ENCODE peak calls at places on chromosomes 5 and 9, in ten cellular contexts. One of them, this sample, is unnamed.

GRCh38 chr5:131528682-131529081 is 106.3 kb downstream of the RAPGEF6 start:
- DNase-seq in A549: no peak
- DNase-seq in GM12865: peak
- DNase-seq in left lung: no peak
- DNase-seq in CD8-positive, alpha-beta T cell: no peak
- DNase-seq in lung: no peak
- DNase-seq in heart right ventricle: no peak
- DNase-seq in HL-60: no peak
- DNase-seq in mammary epithelial cell: no peak
- DNase-seq in pancreas: no peak
- DNase-seq in this sample: no peak

GRCh38 chr5:83899351-83899970 is 178.8 kb upstream of the HAPLN1 start:
- DNase-seq in A549: no peak
- DNase-seq in GM12865: no peak
- DNase-seq in left lung: no peak
- DNase-seq in CD8-positive, alpha-beta T cell: no peak
- DNase-seq in lung: no peak
- DNase-seq in heart right ventricle: no peak
- DNase-seq in HL-60: no peak
- DNase-seq in mammary epithelial cell: no peak
- DNase-seq in pancreas: no peak
- DNase-seq in this sample: no peak

GRCh38 chr5:39432687-39433086 is 7.9 kb upstream of the DAB2 start:
- DNase-seq in A549: no peak
- DNase-seq in GM12865: no peak
- DNase-seq in left lung: no peak
- DNase-seq in CD8-positive, alpha-beta T cell: no peak
- DNase-seq in lung: no peak
- DNase-seq in heart right ventricle: no peak
- DNase-seq in HL-60: no peak
- DNase-seq in mammary epithelial cell: no peak
- DNase-seq in pancreas: no peak
- DNase-seq in this sample: no peak

GRCh38 chr9:3740690-3741419 is 215.1 kb upstream of the RFX3 start:
- DNase-seq in A549: no peak
- DNase-seq in GM12865: no peak
- DNase-seq in left lung: no peak
- DNase-seq in CD8-positive, alpha-beta T cell: no peak
- DNase-seq in lung: no peak
- DNase-seq in heart right ventricle: no peak
- DNase-seq in HL-60: no peak
- DNase-seq in mammary epithelial cell: peak
- DNase-seq in pancreas: no peak
- DNase-seq in this sample: no peak

GRCh38 chr5:14659821-14660607 is 4.5 kb upstream of the OTULIN start:
- DNase-seq in A549: no peak
- DNase-seq in GM12865: no peak
- DNase-seq in left lung: no peak
- DNase-seq in CD8-positive, alpha-beta T cell: no peak
- DNase-seq in lung: no peak
- DNase-seq in heart right ventricle: no peak
- DNase-seq in HL-60: no peak
- DNase-seq in mammary epithelial cell: peak
- DNase-seq in pancreas: no peak
- DNase-seq in this sample: peak

GRCh38 chr9:130835441-130836298 is 616 bp downstream of the ABL1 start:
- DNase-seq in A549: peak
- DNase-seq in GM12865: peak
- DNase-seq in left lung: peak
- DNase-seq in CD8-positive, alpha-beta T cell: no peak
- DNase-seq in lung: no peak
- DNase-seq in heart right ventricle: peak
- DNase-seq in HL-60: no peak
- DNase-seq in mammary epithelial cell: peak
- DNase-seq in pancreas: peak
- DNase-seq in this sample: no peak

GRCh38 chr5:112960861-112961504 is 15.6 kb upstream of the DCP2 start:
- DNase-seq in A549: no peak
- DNase-seq in GM12865: no peak
- DNase-seq in left lung: no peak
- DNase-seq in CD8-positive, alpha-beta T cell: no peak
- DNase-seq in lung: no peak
- DNase-seq in heart right ventricle: no peak
- DNase-seq in HL-60: no peak
- DNase-seq in mammary epithelial cell: no peak
- DNase-seq in pancreas: no peak
- DNase-seq in this sample: no peak

GRCh38 chr5:142726188-142726731 is 40.4 kb upstream of the FGF1 start:
- DNase-seq in A549: no peak
- DNase-seq in GM12865: peak
- DNase-seq in left lung: no peak
- DNase-seq in CD8-positive, alpha-beta T cell: no peak
- DNase-seq in lung: no peak
- DNase-seq in heart right ventricle: no peak
- DNase-seq in HL-60: peak
- DNase-seq in mammary epithelial cell: peak
- DNase-seq in pancreas: no peak
- DNase-seq in this sample: peak

DNA sequence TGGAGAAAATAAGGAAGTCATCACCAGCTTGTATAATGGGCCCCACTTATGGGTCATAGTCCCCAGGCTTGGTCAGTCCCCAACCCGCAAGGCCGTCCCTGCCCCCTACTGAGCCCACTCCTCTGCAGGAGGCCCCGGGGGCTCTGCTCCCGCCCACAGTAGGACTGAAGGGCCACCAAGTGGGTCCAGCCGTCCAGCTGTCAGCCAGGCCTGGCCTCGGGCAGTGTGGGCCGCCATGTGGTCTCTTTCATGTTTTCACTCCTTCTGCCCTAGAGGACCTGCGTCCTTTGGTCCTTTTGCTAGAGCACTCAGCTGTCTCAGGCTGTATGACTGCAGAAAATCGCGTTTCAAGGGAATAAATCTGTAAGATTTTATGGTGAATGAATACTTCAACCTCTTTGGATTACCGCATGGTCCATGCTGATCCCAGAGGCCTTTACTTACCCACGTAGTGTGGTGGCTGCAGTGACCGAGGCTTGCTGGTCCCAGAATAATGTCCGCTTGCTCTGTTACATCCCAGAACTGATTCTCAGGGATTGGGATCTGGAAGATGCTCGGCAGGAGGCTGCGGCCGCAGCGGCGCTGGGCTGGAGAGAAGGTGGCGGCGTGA is 105.8 kb upstream of the FAM120A start:
- DNase-seq in A549: no peak
- DNase-seq in GM12865: no peak
- DNase-seq in left lung: no peak
- DNase-seq in CD8-positive, alpha-beta T cell: no peak
- DNase-seq in lung: no peak
- DNase-seq in heart right ventricle: no peak
- DNase-seq in HL-60: no peak
- DNase-seq in mammary epithelial cell: no peak
- DNase-seq in pancreas: no peak
- DNase-seq in this sample: no peak
- H3K4me3 ChIP-seq in A549: no peak
- H3K4me3 ChIP-seq in GM12865: no peak
- H3K4me3 ChIP-seq in left lung: peak
- H3K4me3 ChIP-seq in CD8-positive, alpha-beta T cell: peak
- H3K4me3 ChIP-seq in lung: peak
- H3K4me3 ChIP-seq in heart right ventricle: peak
- H3K4me3 ChIP-seq in HL-60: no peak
- H3K4me3 ChIP-seq in mammary epithelial cell: no peak
- H3K4me3 ChIP-seq in pancreas: no peak
- H3K4me3 ChIP-seq in this sample: no peak

DNA sequence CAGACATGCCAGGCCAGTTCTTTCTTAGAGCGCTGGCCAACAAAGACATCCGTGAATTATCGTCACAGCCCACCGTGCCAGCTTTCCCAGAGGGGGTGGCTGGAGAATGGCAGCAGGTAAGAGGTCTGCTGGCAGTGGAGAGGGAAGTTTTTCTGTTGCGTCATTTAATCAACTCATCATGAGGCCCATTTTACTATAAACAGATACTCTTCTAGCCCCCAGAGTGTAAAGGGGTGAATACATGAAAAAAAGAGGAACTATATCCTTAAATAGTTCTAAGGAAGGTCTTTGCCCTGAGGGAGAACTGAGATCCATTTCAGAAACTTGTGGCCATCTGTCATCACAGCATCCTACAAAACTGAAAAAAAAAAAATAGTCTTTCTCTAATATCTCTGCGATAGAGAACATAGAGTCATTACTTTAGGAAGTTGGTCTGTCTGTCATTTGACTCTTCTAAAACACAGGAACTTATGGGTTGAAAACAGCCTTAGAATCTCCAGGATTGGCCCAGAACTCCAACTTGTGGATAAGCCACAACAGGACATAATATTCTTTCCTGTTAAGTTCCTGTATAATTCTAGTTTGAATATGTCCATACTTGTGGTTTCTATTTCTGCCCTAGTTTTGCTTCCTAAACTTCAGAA is 238.6 kb upstream of the PIK3R1 start:
- DNase-seq in A549: no peak
- DNase-seq in GM12865: no peak
- DNase-seq in left lung: no peak
- DNase-seq in CD8-positive, alpha-beta T cell: no peak
- DNase-seq in lung: no peak
- DNase-seq in heart right ventricle: no peak
- DNase-seq in HL-60: no peak
- DNase-seq in mammary epithelial cell: no peak
- DNase-seq in pancreas: no peak
- DNase-seq in this sample: no peak
- TF ChIP-seq CTCF in A549: no peak
- TF ChIP-seq CTCF in GM12865: no peak
- TF ChIP-seq CTCF in left lung: no peak
- TF ChIP-seq CTCF in CD8-positive, alpha-beta T cell: no peak
- TF ChIP-seq CTCF in lung: no peak
- TF ChIP-seq CTCF in heart right ventricle: no peak
- TF ChIP-seq CTCF in HL-60: no peak
- TF ChIP-seq CTCF in mammary epithelial cell: no peak
- TF ChIP-seq CTCF in pancreas: no peak
- TF ChIP-seq CTCF in this sample: no peak

GRCh38 chr9:136488247-136489214 is 5.7 kb upstream of the SEC16A start:
- DNase-seq in A549: peak
- DNase-seq in GM12865: peak
- DNase-seq in left lung: peak
- DNase-seq in CD8-positive, alpha-beta T cell: peak
- DNase-seq in lung: peak
- DNase-seq in heart right ventricle: peak
- DNase-seq in HL-60: no peak
- DNase-seq in mammary epithelial cell: peak
- DNase-seq in pancreas: peak
- DNase-seq in this sample: no peak

GRCh38 chr9:136487672-136488071 is 4.8 kb upstream of the SEC16A start:
- DNase-seq in A549: no peak
- DNase-seq in GM12865: no peak
- DNase-seq in left lung: peak
- DNase-seq in CD8-positive, alpha-beta T cell: no peak
- DNase-seq in lung: no peak
- DNase-seq in heart right ventricle: no peak
- DNase-seq in HL-60: no peak
- DNase-seq in mammary epithelial cell: no peak
- DNase-seq in pancreas: no peak
- DNase-seq in this sample: no peak

GRCh38 chr9:136485651-136486050 is 2.8 kb upstream of the SEC16A start:
- DNase-seq in A549: no peak
- DNase-seq in GM12865: no peak
- DNase-seq in left lung: peak
- DNase-seq in CD8-positive, alpha-beta T cell: no peak
- DNase-seq in lung: no peak
- DNase-seq in heart right ventricle: no peak
- DNase-seq in HL-60: no peak
- DNase-seq in mammary epithelial cell: no peak
- DNase-seq in pancreas: no peak
- DNase-seq in this sample: no peak

GRCh38 chr9:136486131-136486530 is 3.3 kb upstream of the SEC16A start:
- DNase-seq in A549: no peak
- DNase-seq in GM12865: no peak
- DNase-seq in left lung: peak
- DNase-seq in CD8-positive, alpha-beta T cell: no peak
- DNase-seq in lung: no peak
- DNase-seq in heart right ventricle: no peak
- DNase-seq in HL-60: no peak
- DNase-seq in mammary epithelial cell: no peak
- DNase-seq in pancreas: no peak
- DNase-seq in this sample: no peak

DNA sequence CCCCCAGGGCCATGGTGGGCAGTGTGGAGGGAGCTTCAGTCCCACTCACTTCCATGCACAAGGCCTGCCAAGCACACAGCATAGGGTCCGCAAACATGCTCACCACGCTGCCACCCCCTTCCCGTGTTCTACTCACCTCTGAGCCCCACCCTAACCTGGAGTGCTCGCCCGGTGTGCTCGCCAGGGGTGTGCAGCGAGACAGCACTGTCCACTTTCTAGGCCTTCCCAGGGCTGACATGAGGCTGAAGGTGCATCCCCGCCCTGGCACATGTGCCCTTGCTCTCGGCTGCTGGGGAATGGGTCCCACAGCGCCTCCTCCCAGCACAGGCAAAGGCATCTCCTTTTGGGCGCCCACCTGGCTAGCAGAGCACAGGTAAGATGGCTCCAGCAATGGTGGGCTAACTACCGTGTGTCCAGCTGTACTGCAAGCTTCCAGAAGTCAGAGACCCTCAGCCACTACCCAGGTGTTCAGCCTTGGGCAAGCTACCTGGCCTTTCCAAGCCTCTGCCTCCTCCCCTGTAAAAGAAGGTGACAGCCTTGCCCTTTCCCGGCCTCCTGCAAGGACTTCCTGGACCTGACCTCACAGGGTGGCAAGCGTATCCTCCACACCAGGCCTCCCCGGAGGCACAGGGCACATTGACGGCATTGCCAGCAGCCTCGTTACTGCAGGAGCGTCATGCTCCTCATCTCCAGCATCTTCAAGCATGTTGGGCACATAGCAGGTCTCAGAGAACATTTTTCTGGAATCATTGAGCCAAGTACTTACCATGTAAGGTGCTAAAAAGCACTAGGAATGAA is 4.2 kb upstream of the SEC16A start:
- DNase-seq in A549: no peak
- DNase-seq in GM12865: no peak
- DNase-seq in left lung: peak
- DNase-seq in CD8-positive, alpha-beta T cell: no peak
- DNase-seq in lung: no peak
- DNase-seq in heart right ventricle: no peak
- DNase-seq in HL-60: no peak
- DNase-seq in mammary epithelial cell: no peak
- DNase-seq in pancreas: no peak
- DNase-seq in this sample: no peak
- H3K4me3 ChIP-seq in A549: no peak
- H3K4me3 ChIP-seq in GM12865: no peak
- H3K4me3 ChIP-seq in left lung: no peak
- H3K4me3 ChIP-seq in CD8-positive, alpha-beta T cell: no peak
- H3K4me3 ChIP-seq in lung: no peak
- H3K4me3 ChIP-seq in heart right ventricle: no peak
- H3K4me3 ChIP-seq in HL-60: no peak
- H3K4me3 ChIP-seq in mammary epithelial cell: no peak
- H3K4me3 ChIP-seq in pancreas: no peak
- H3K4me3 ChIP-seq in this sample: no peak

GRCh38 chr5:177303925-177304391 is 359 bp downstream of the PRELID1 start:
- DNase-seq in A549: no peak
- DNase-seq in GM12865: peak
- DNase-seq in left lung: no peak
- DNase-seq in CD8-positive, alpha-beta T cell: no peak
- DNase-seq in lung: no peak
- DNase-seq in heart right ventricle: no peak
- DNase-seq in HL-60: no peak
- DNase-seq in mammary epithelial cell: no peak
- DNase-seq in pancreas: no peak
- DNase-seq in this sample: no peak

GRCh38 chr5:177301503-177302165 is 1.9 kb downstream of the RAB24 start:
- DNase-seq in A549: no peak
- DNase-seq in GM12865: peak
- DNase-seq in left lung: no peak
- DNase-seq in CD8-positive, alpha-beta T cell: no peak
- DNase-seq in lung: peak
- DNase-seq in heart right ventricle: no peak
- DNase-seq in HL-60: no peak
- DNase-seq in mammary epithelial cell: peak
- DNase-seq in pancreas: peak
- DNase-seq in this sample: no peak

GRCh38 chr5:177303121-177303924 is at the start of the genes PRELID1 and RAB24:
- DNase-seq in A549: peak
- DNase-seq in GM12865: peak
- DNase-seq in left lung: peak
- DNase-seq in CD8-positive, alpha-beta T cell: peak
- DNase-seq in lung: peak
- DNase-seq in heart right ventricle: peak
- DNase-seq in HL-60: peak
- DNase-seq in mammary epithelial cell: peak
- DNase-seq in pancreas: peak
- DNase-seq in this sample: no peak

GRCh38 chr5:177300971-177301370 is 2.5 kb downstream of the RAB24 start:
- DNase-seq in A549: no peak
- DNase-seq in GM12865: no peak
- DNase-seq in left lung: no peak
- DNase-seq in CD8-positive, alpha-beta T cell: no peak
- DNase-seq in lung: no peak
- DNase-seq in heart right ventricle: no peak
- DNase-seq in HL-60: no peak
- DNase-seq in mammary epithelial cell: peak
- DNase-seq in pancreas: no peak
- DNase-seq in this sample: no peak

DNA sequence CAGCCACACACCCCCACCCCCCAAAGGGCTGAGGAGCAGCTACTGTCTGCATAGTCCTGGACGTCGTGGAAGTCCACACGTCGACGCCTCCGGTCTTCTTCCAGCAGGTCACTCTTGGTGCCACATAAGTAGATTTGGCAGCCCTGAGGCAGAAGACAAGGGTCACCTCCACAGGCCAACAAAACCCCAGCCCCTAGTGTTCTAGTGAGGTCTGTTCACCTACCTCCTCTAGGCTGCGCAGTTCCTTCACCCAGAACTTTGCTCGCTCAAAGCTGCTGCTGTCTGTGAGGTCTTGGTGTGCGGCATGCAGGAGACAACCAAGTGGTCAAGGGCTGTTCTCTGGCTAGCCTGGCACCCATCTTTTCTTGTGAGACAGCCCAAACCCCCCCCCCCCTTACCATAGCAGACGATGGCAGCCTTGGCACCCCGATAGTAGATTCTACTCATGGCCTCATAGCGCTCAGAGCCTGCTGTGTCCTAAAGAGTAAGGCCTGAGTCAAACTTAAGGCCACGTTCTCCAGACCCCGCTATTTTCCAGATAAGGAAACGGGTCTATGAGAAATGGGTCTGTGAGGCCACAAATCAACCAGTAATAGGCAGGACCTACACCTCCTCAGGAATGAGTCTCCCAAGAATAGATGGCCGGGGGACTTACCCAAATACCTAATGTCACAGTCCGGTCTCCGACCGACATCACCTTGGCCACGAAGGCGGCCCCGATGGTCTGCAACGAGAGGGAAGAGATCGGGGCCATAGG is 987 bp downstream of the RAB24 start:
- DNase-seq in A549: no peak
- DNase-seq in GM12865: peak
- DNase-seq in left lung: no peak
- DNase-seq in CD8-positive, alpha-beta T cell: no peak
- DNase-seq in lung: no peak
- DNase-seq in heart right ventricle: no peak
- DNase-seq in HL-60: no peak
- DNase-seq in mammary epithelial cell: no peak
- DNase-seq in pancreas: peak
- DNase-seq in this sample: no peak
- TF ChIP-seq CTCF in A549: no peak
- TF ChIP-seq CTCF in GM12865: peak
- TF ChIP-seq CTCF in left lung: no peak
- TF ChIP-seq CTCF in CD8-positive, alpha-beta T cell: no peak
- TF ChIP-seq CTCF in lung: no peak
- TF ChIP-seq CTCF in heart right ventricle: no peak
- TF ChIP-seq CTCF in HL-60: no peak
- TF ChIP-seq CTCF in mammary epithelial cell: no peak
- TF ChIP-seq CTCF in pancreas: no peak
- TF ChIP-seq CTCF in this sample: no peak

This sample was measured in AG09309.